ENCODE peak calls at places on chromosomes 4 and X, in six cellular contexts. P, M, D, E, X and Y are unnamed samples.
A peak's percentile ranks its signal among the peaks of the same experiment; 100 is the strongest.

GRCh38 chr4:174604198-174604597 is 81.9 kb upstream of the HPGD start:
- DNase-seq in M (peak; percentile 23), E (no peak), P (no peak), X (peak; percentile 27), D (no peak), Y (no peak)

GRCh38 chr4:148258526-148258925 is 183.7 kb downstream of the NR3C2 start:
- DNase-seq in P (no peak), E (no peak), D (no peak), M (no peak), X (no peak), Y (no peak)

GRCh38 chr4:128571747-128572146 is 237.8 kb upstream of the JADE1 start:
- DNase-seq in M (no peak), P (no peak), D (peak; percentile 94), E (no peak), X (peak; percentile 96), Y (no peak)

GRCh38 chr4:151263455-151263854 is 13.5 kb upstream of the PRSS48 start:
- DNase-seq in M (no peak), P (no peak), D (no peak), E (no peak), X (peak; percentile 2), Y (no peak)

GRCh38 chr4:23001478-23001877 is 308.7 kb downstream of the GBA3 start:
- DNase-seq in X (no peak), D (no peak), M (no peak), E (no peak), P (peak; percentile 8), Y (no peak)

GRCh38 chr4:112189754-112190153 is 41.8 kb upstream of the AP1AR start:
- DNase-seq in D (no peak), E (peak; percentile 8), M (no peak), P (no peak), X (peak; percentile 62), Y (no peak)

GRCh38 chr4:137032242-137032641 is 500.1 kb downstream of the PCDH18 start:
- DNase-seq in P (no peak), D (no peak), M (no peak), X (peak; percentile 7), E (peak; percentile 95), Y (no peak)

GRCh38 chr4:7929530-7929951 is 10.1 kb downstream of the AFAP1 start:
- DNase-seq in E (no peak), D (no peak), X (no peak), M (peak; percentile 33), P (no peak), Y (no peak)

GRCh38 chrX:137072396-137072795 is 38.6 kb upstream of the GPR101 start:
- DNase-seq in P (no peak), M (no peak), E (no peak), D (no peak), X (no peak), Y (no peak)

GRCh38 chr4:25969374-25969773 is 55.4 kb downstream of the SMIM20 start:
- DNase-seq in P (peak; percentile 52), X (no peak), D (no peak), M (no peak), E (no peak), Y (no peak)